ENCODE peak calls at places on chromosomes 11 and 22, in four cellular contexts. One of them, this sample, is unnamed. For H3K27me3, the result is how much of the 10 kb centered on the place peaks cover.

GRCh38 chr22:40251106-40251505 is 73.4 kb downstream of the TNRC6B start:
- DNase-seq in BJ: no peak
- DNase-seq in HL-60: no peak
- DNase-seq in dorsolateral prefrontal cortex: no peak
- DNase-seq in this sample: no peak

GRCh38 chr11:107799245-107799859 is 59.2 kb downstream of the SLC35F2 start:
- DNase-seq in dorsolateral prefrontal cortex: peak
- DNase-seq in BJ: peak
- DNase-seq in HL-60: peak
- DNase-seq in this sample: peak

GRCh38 chr11:59918494-59918893 is 19.7 kb upstream of the OOSP1 start:
- DNase-seq in dorsolateral prefrontal cortex: no peak
- DNase-seq in HL-60: no peak
- DNase-seq in BJ: no peak
- DNase-seq in this sample: no peak

GRCh38 chr22:43308451-43309235 is 34.5 kb downstream of the SCUBE1 start:
- DNase-seq in HL-60: no peak
- DNase-seq in dorsolateral prefrontal cortex: no peak
- DNase-seq in BJ: no peak
- DNase-seq in this sample: no peak

GRCh38 chr11:44680982-44681597 is 45.7 kb upstream of the TSPAN18 start:
- DNase-seq in BJ: no peak
- DNase-seq in dorsolateral prefrontal cortex: no peak
- DNase-seq in HL-60: no peak
- DNase-seq in this sample: peak

GRCh38 chr11:91608662-91609061 is 616.0 kb upstream of the FAT3 start:
- DNase-seq in BJ: no peak
- DNase-seq in HL-60: no peak
- DNase-seq in dorsolateral prefrontal cortex: no peak
- DNase-seq in this sample: no peak

GRCh38 chr22:23088199-23088604 is 17.9 kb downstream of the GNAZ start:
- DNase-seq in BJ: no peak
- DNase-seq in dorsolateral prefrontal cortex: no peak
- DNase-seq in HL-60: no peak
- DNase-seq in this sample: no peak

GRCh38 chr11:21514298-21514697 is 678.6 kb upstream of the ANO5 start:
- DNase-seq in BJ: no peak
- DNase-seq in dorsolateral prefrontal cortex: no peak
- DNase-seq in HL-60: no peak
- DNase-seq in this sample: peak

GRCh38 chr11:60978546-60979380 is 7.3 kb downstream of the CD6 start:
- DNase-seq in dorsolateral prefrontal cortex: no peak
- DNase-seq in BJ: no peak
- DNase-seq in HL-60: peak
- DNase-seq in this sample: no peak

GRCh38 chr11:65241134-65241533 is 20.6 kb upstream of the POLA2 start:
- DNase-seq in dorsolateral prefrontal cortex: no peak
- DNase-seq in HL-60: no peak
- DNase-seq in BJ: no peak
- DNase-seq in this sample: no peak

GRCh38 chr11:68749061-68749491 is 2.2 kb downstream of the TESMIN start:
- DNase-seq in BJ: no peak
- DNase-seq in HL-60: no peak
- DNase-seq in dorsolateral prefrontal cortex: no peak
- DNase-seq in this sample: no peak

GRCh38 chr22:17781319-17782031 is 7.2 kb upstream of the BID start:
- DNase-seq in HL-60: no peak
- DNase-seq in dorsolateral prefrontal cortex: no peak
- DNase-seq in BJ: peak
- DNase-seq in this sample: peak

GRCh38 chr11:32440920-32441319 is 5.6 kb upstream of the WT1 start:
- DNase-seq in BJ: no peak
- DNase-seq in dorsolateral prefrontal cortex: no peak
- DNase-seq in HL-60: no peak
- DNase-seq in this sample: no peak
- H3K27me3 ChIP-seq in BJ: under half
- H3K27me3 ChIP-seq in dorsolateral prefrontal cortex: half or more
- H3K27me3 ChIP-seq in HL-60: under half
- H3K27me3 ChIP-seq in this sample: half or more

DNA sequence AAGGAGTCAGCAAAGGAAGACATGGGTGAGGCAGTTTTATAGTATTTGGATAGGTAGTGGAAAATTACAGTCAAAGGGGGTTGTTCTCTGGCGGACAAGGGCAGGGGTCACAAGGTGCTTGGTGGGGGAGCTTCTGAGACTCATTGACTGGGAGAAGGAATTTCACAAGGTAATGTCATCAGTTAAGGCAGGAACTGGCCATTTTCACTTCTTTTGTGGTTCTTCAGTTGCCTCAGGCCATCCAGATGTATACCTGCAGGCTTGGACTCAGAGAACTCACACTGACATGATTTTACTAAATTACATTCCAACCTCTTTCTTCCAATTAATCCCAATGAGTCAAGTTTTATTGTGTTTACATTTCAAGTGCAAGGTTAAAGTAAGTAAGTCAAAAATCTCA is 240.5 kb upstream of the API5 start:
- DNase-seq in HL-60: no peak
- DNase-seq in BJ: no peak
- DNase-seq in dorsolateral prefrontal cortex: no peak
- DNase-seq in this sample: peak
- H3K4me3 ChIP-seq in HL-60: no peak
- H3K4me3 ChIP-seq in BJ: no peak
- H3K4me3 ChIP-seq in dorsolateral prefrontal cortex: no peak
- H3K4me3 ChIP-seq in this sample: no peak

GRCh38 chr11:46332093-46332567 is 15.1 kb upstream of the DGKZ start:
- DNase-seq in dorsolateral prefrontal cortex: no peak
- DNase-seq in HL-60: no peak
- DNase-seq in BJ: no peak
- DNase-seq in this sample: no peak
- H3K27me3 ChIP-seq in dorsolateral prefrontal cortex: under half
- H3K27me3 ChIP-seq in HL-60: under half
- H3K27me3 ChIP-seq in BJ: under half
- H3K27me3 ChIP-seq in this sample: half or more

GRCh38 chr11:120400564-120401364 is 64.6 kb downstream of the ARHGEF12 start:
- DNase-seq in HL-60: no peak
- DNase-seq in BJ: peak
- DNase-seq in dorsolateral prefrontal cortex: no peak
- DNase-seq in this sample: peak
- H3K4me3 ChIP-seq in HL-60: no peak
- H3K4me3 ChIP-seq in BJ: peak
- H3K4me3 ChIP-seq in dorsolateral prefrontal cortex: no peak
- H3K4me3 ChIP-seq in this sample: peak

GRCh38 chr11:129724866-129725265 is 90.8 kb upstream of the TMEM45B start:
- DNase-seq in dorsolateral prefrontal cortex: no peak
- DNase-seq in BJ: no peak
- DNase-seq in HL-60: no peak
- DNase-seq in this sample: no peak

GRCh38 chr11:129723146-129723963 is 92.3 kb upstream of the TMEM45B start:
- DNase-seq in dorsolateral prefrontal cortex: no peak
- DNase-seq in HL-60: no peak
- DNase-seq in BJ: no peak
- DNase-seq in this sample: no peak

GRCh38 chr11:129722529-129722928 is 93.1 kb upstream of the TMEM45B start:
- DNase-seq in BJ: no peak
- DNase-seq in HL-60: no peak
- DNase-seq in dorsolateral prefrontal cortex: no peak
- DNase-seq in this sample: no peak

GRCh38 chr11:129721685-129722084 is 94.0 kb upstream of the TMEM45B start:
- DNase-seq in dorsolateral prefrontal cortex: no peak
- DNase-seq in HL-60: no peak
- DNase-seq in BJ: no peak
- DNase-seq in this sample: no peak

GRCh38 chr11:129723964-129724291 is 91.7 kb upstream of the TMEM45B start:
- DNase-seq in BJ: no peak
- DNase-seq in dorsolateral prefrontal cortex: no peak
- DNase-seq in HL-60: no peak
- DNase-seq in this sample: no peak
- H3K27me3 ChIP-seq in BJ: under half
- H3K27me3 ChIP-seq in dorsolateral prefrontal cortex: under half
- H3K27me3 ChIP-seq in HL-60: under half
- H3K27me3 ChIP-seq in this sample: under half

GRCh38 chr11:126281666-126282175 is 1.2 kb upstream of the TIRAP start:
- DNase-seq in HL-60: no peak
- DNase-seq in BJ: no peak
- DNase-seq in dorsolateral prefrontal cortex: no peak
- DNase-seq in this sample: no peak
- H3K4me3 ChIP-seq in HL-60: no peak
- H3K4me3 ChIP-seq in BJ: no peak
- H3K4me3 ChIP-seq in dorsolateral prefrontal cortex: no peak
- H3K4me3 ChIP-seq in this sample: no peak

DNA sequence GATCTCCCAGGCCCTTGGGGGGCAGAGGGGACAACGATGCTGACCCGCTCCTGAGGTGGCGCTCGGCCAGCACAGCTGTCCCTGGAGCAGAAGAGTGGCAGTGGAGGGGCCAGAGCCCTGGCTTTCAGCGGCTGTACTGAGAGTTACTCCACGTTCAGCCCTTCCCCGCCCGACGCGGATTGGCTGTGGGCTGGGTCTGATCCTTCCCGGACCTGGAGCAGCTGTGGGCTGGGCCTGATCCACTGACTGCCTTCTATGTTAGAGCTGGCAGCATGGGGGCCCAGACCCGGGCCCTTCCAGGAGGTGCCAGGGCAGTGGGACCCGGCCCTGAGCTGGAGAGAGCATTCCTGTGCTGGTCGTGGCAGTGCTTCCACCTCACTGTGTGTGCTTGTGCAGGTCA is 27.8 kb downstream of the YWHAH start:
- DNase-seq in HL-60: no peak
- DNase-seq in BJ: no peak
- DNase-seq in dorsolateral prefrontal cortex: no peak
- DNase-seq in this sample: no peak
- H3K27me3 ChIP-seq in HL-60: under half
- H3K27me3 ChIP-seq in BJ: under half
- H3K27me3 ChIP-seq in dorsolateral prefrontal cortex: under half
- H3K27me3 ChIP-seq in this sample: under half

GRCh38 chr11:86174101-86175046 is 70.2 kb upstream of the EED start:
- DNase-seq in BJ: peak
- DNase-seq in HL-60: no peak
- DNase-seq in dorsolateral prefrontal cortex: no peak
- DNase-seq in this sample: peak
- H3K4me3 ChIP-seq in BJ: no peak
- H3K4me3 ChIP-seq in HL-60: no peak
- H3K4me3 ChIP-seq in dorsolateral prefrontal cortex: no peak
- H3K4me3 ChIP-seq in this sample: no peak

GRCh38 chr22:27093422-27093821 is 436.0 kb downstream of the MIAT start:
- DNase-seq in dorsolateral prefrontal cortex: no peak
- DNase-seq in BJ: no peak
- DNase-seq in HL-60: no peak
- DNase-seq in this sample: no peak
- H3K27me3 ChIP-seq in dorsolateral prefrontal cortex: under half
- H3K27me3 ChIP-seq in BJ: under half
- H3K27me3 ChIP-seq in HL-60: under half
- H3K27me3 ChIP-seq in this sample: under half

GRCh38 chr11:79436911-79437273 is 3.9 kb downstream of the TENM4 start:
- DNase-seq in BJ: no peak
- DNase-seq in dorsolateral prefrontal cortex: no peak
- DNase-seq in HL-60: no peak
- DNase-seq in this sample: no peak

GRCh38 chr11:79437981-79438630 is 2.7 kb downstream of the TENM4 start:
- DNase-seq in HL-60: no peak
- DNase-seq in BJ: no peak
- DNase-seq in dorsolateral prefrontal cortex: peak
- DNase-seq in this sample: peak

GRCh38 chr11:79437274-79437980 is 3.4 kb downstream of the TENM4 start:
- DNase-seq in BJ: no peak
- DNase-seq in HL-60: no peak
- DNase-seq in dorsolateral prefrontal cortex: peak
- DNase-seq in this sample: peak

GRCh38 chr11:79431535-79431934 is 9.3 kb downstream of the TENM4 start:
- DNase-seq in dorsolateral prefrontal cortex: no peak
- DNase-seq in HL-60: no peak
- DNase-seq in BJ: no peak
- DNase-seq in this sample: no peak

GRCh38 chr11:79434263-79434662 is 6.6 kb downstream of the TENM4 start:
- DNase-seq in HL-60: no peak
- DNase-seq in BJ: no peak
- DNase-seq in dorsolateral prefrontal cortex: no peak
- DNase-seq in this sample: no peak
- H3K4me3 ChIP-seq in HL-60: no peak
- H3K4me3 ChIP-seq in BJ: no peak
- H3K4me3 ChIP-seq in dorsolateral prefrontal cortex: no peak
- H3K4me3 ChIP-seq in this sample: no peak

This sample was measured in hepatocyte.